ENCODE peak calls at places on chromosome 5, in four cellular contexts. A is C1 segment of cervical spinal cord; P is stimulated activated CD8-positive, alpha-beta memory T cell treated with anti-CD3 and anti-CD28 coated beads, Interleukin-15, amount 100 ng/mL, for 24 hours; G is tibial nerve. N is an unnamed sample.

GRCh38 chr5:74130141-74130897 is 504.3 kb downstream of the ARHGEF28 start:
- DNase-seq in G (no peak), P (no peak), A (no peak), N (no peak)

GRCh38 chr5:135718151-135718550 is 116.3 kb upstream of the SLC25A48 start:
- DNase-seq in A (no peak), G (no peak), P (no peak), N (no peak)

GRCh38 chr5:129963359-129963758 is 59.1 kb downstream of the CHSY3 start:
- DNase-seq in P (no peak), A (no peak), G (peak; percentile 5), N (no peak)

GRCh38 chr5:36403601-36404311 is 102.1 kb upstream of the RANBP3L start:
- DNase-seq in P (no peak), A (no peak), G (peak; percentile 79), N (no peak)

GRCh38 chr5:168408561-168409321 is 77.5 kb upstream of the RARS1 start:
- DNase-seq in A (no peak), P (no peak), G (no peak), N (no peak)

GRCh38 chr5:3301316-3301715 is 294.3 kb upstream of the IRX1 start:
- DNase-seq in G (no peak), P (no peak), A (no peak), N (no peak)

GRCh38 chr5:143922718-143923117 is 110.8 kb downstream of the HMHB1 start:
- DNase-seq in A (no peak), G (peak; percentile 20), P (no peak), N (no peak)

GRCh38 chr5:160260881-160261815 is 31.8 kb downstream of the FABP6 start:
- DNase-seq in A (peak; percentile 3), G (no peak), P (no peak), N (no peak)

GRCh38 chr5:156951354-156951753 is 11.7 kb downstream of the TIMD4 start:
- DNase-seq in A (no peak), G (no peak), P (no peak), N (no peak)

GRCh38 chr5:34656700-34657549 is 797 bp downstream of the RAI14 start:
- DNase-seq in P (no peak), G (no peak), A (peak; percentile 34), N (no peak)

GRCh38 chr5:40716000-40716399 is 36.3 kb downstream of the PTGER4 start:
- DNase-seq in A (no peak), G (no peak), P (no peak), N (no peak)

GRCh38 chr5:19626218-19626617 is 361.8 kb downstream of the CDH18 start:
- DNase-seq in G (peak; percentile 24), A (no peak), P (no peak), N (no peak)

GRCh38 chr5:135108569-135108968 is 74.5 kb upstream of the PITX1 start:
- DNase-seq in A (no peak), G (no peak), P (no peak), N (no peak)

GRCh38 chr5:124343451-124343867 is 403.0 kb downstream of the ZNF608 start:
- DNase-seq in P (no peak), G (no peak), A (no peak), N (no peak)

GRCh38 chr5:156824800-156825199 is 25.3 kb upstream of the PPP1R2B start:
- DNase-seq in G (no peak), A (no peak), P (no peak), N (no peak)

GRCh38 chr5:124104344-124104743 is 592.4 kb downstream of the CSNK1G3 start:
- DNase-seq in P (no peak), G (no peak), A (no peak), N (no peak)